ENCODE peak calls at places on chromosome 19, in eight cellular contexts. W is transverse colon; V is breast epithelium; A is AG04449; Y is GM13977; D is AG10803; J is CD4-positive, alpha-beta T cell; M is left lung. T is an unnamed sample.

GRCh38 chr19:48717059-48717395 is 2.5 kb downstream of the MAMSTR start:
- DNase-seq in W (no peak), V (no peak), A (no peak), Y (no peak), D (peak; percentile 27), J (no peak), M (no peak), T (no peak)

GRCh38 chr19:47406711-47407416 is 12.5 kb downstream of the MEIS3 start:
- DNase-seq in W (no peak), V (no peak), A (no peak), Y (peak; percentile 32), D (no peak), J (no peak), M (peak; percentile 69), T (peak; percentile 55)

GRCh38 chr19:41908724-41909464 is 19.4 kb downstream of the ERFL start:
- DNase-seq in W (no peak), V (no peak), A (no peak), Y (no peak), D (no peak), J (no peak), M (no peak), T (no peak)

GRCh38 chr19:29675120-29675649 is 9.9 kb downstream of the PLEKHF1 start:
- DNase-seq in W (no peak), V (peak; percentile 19), A (no peak), Y (no peak), D (no peak), J (no peak), M (no peak), T (no peak)

GRCh38 chr19:18202759-18203407 is 959 bp downstream of the RAB3A start:
- DNase-seq in W (peak; percentile 35), V (no peak), A (no peak), Y (peak; percentile 50), D (no peak), J (peak; percentile 25), M (peak; percentile 84), T (no peak)

GRCh38 chr19:29528350-29528945 is 2.7 kb downstream of the VSTM2B start:
- DNase-seq in W (peak; percentile 26), V (no peak), A (no peak), Y (peak; percentile 92), D (peak; percentile 61), J (peak; percentile 20), M (peak; percentile 79), T (peak; percentile 57)

GRCh38 chr19:23071087-23071511 is 45.7 kb upstream of the ZNF730 start:
- DNase-seq in W (no peak), V (no peak), A (no peak), Y (peak; percentile 63), D (no peak), J (no peak), M (peak; percentile 82), T (no peak)

GRCh38 chr19:8220481-8220880 is 11.3 kb downstream of the CERS4 start:
- DNase-seq in W (no peak), V (no peak), A (no peak), Y (no peak), D (no peak), J (no peak), M (no peak), T (no peak)

GRCh38 chr19:6414033-6414643 is 10.5 kb downstream of the KHSRP start:
- DNase-seq in W (no peak), V (no peak), A (no peak), Y (peak; percentile 14), D (no peak), J (no peak), M (no peak), T (no peak)

GRCh38 chr19:45585158-45585577 is 566 bp upstream of the OPA3 start:
- DNase-seq in W (no peak), V (no peak), A (no peak), Y (no peak), D (no peak), J (no peak), M (no peak), T (no peak)

GRCh38 chr19:46076951-46077814 is 36.4 kb upstream of the IGFL4 start:
- DNase-seq in W (peak; percentile 57), V (no peak), A (peak; percentile 9), Y (peak; percentile 75), D (peak; percentile 73), J (no peak), M (no peak), T (peak; percentile 82)

GRCh38 chr19:5367530-5368133 is 27.0 kb upstream of the PTPRS start:
- DNase-seq in W (no peak), V (no peak), A (no peak), Y (no peak), D (no peak), J (no peak), M (no peak), T (no peak)

GRCh38 chr19:46383846-46384245 is 29.5 kb downstream of the CCDC8 start:
- DNase-seq in W (no peak), V (no peak), A (no peak), Y (no peak), D (no peak), J (no peak), M (peak; percentile 51), T (no peak)

GRCh38 chr19:33296473-33297060 is 5.8 kb downstream of the CEBPA start:
- DNase-seq in W (no peak), V (peak; percentile 28), A (peak; percentile 29), Y (no peak), D (peak; percentile 77), J (no peak), M (no peak), T (no peak)

GRCh38 chr19:57245959-57246358 is 5.5 kb downstream of the ZNF805 start:
- DNase-seq in W (no peak), V (no peak), A (no peak), Y (no peak), D (no peak), J (no peak), M (no peak), T (no peak)

GRCh38 chr19:17840019-17840418 is 7.8 kb downstream of the JAK3 start:
- DNase-seq in W (no peak), V (no peak), A (no peak), Y (no peak), D (no peak), J (no peak), M (no peak), T (no peak)

GRCh38 chr19:1780272-1780957 is 27.1 kb downstream of the ONECUT3 start:
- DNase-seq in W (no peak), V (no peak), A (no peak), Y (peak; percentile 32), D (peak; percentile 34), J (no peak), M (no peak), T (no peak)
- TF ChIP-seq CTCF in W (no peak), V (no peak), A (peak; percentile 19), Y (no peak), D (peak; percentile 27), J (no peak), M (no peak), T (no peak)

GRCh38 chr19:16087940-16088339 is 11.6 kb downstream of the TPM4 start:
- DNase-seq in W (no peak), V (no peak), A (no peak), Y (no peak), D (no peak), J (no peak), M (no peak), T (no peak)

GRCh38 chr19:16091546-16092475 is 15.5 kb downstream of the TPM4 start:
- DNase-seq in W (no peak), V (no peak), A (no peak), Y (no peak), D (no peak), J (no peak), M (peak; percentile 31), T (no peak)

GRCh38 chr19:16085115-16085514 is 8.8 kb downstream of the TPM4 start:
- DNase-seq in W (no peak), V (no peak), A (no peak), Y (no peak), D (peak; percentile 54), J (no peak), M (no peak), T (no peak)

GRCh38 chr19:16088985-16089846 is 12.9 kb downstream of the TPM4 start:
- DNase-seq in W (no peak), V (no peak), A (no peak), Y (no peak), D (no peak), J (no peak), M (no peak), T (no peak)

DNA sequence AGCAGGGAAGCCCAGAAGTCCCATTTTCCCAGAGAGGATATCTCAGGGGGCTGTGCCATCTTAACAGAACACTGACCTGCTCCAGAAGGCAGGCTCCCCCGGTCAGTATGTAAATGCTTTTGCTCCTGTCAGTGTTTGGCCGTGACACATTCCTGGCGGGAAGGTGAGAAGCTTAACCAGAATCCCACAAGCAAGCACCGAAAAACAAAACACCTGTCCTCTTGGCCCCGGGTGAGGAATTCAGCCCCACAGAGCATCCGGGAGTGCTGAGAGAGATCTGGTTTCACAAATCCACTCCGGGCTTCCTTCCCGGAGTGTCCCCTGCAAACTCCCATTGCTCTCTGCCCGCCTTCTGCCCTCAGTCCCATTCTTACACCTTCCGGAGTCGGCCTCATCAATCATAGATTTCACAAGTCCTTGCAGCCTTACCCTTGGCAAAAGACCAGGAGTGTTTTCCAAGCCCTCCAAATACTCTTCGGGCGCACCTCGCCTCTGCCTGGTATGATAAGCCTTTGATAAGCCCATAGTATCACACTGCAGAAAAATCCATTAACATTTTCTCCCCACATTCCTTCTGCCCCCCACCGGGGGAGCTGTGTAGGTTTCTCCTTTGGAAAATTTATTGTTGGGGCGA is 12.2 kb downstream of the TPM4 start:
- DNase-seq in W (no peak), V (no peak), A (no peak), Y (no peak), D (no peak), J (no peak), M (no peak), T (no peak)
- TF ChIP-seq CTCF in W (no peak), V (no peak), A (no peak), Y (no peak), D (peak; percentile 38), J (no peak), M (no peak), T (no peak)

DNA sequence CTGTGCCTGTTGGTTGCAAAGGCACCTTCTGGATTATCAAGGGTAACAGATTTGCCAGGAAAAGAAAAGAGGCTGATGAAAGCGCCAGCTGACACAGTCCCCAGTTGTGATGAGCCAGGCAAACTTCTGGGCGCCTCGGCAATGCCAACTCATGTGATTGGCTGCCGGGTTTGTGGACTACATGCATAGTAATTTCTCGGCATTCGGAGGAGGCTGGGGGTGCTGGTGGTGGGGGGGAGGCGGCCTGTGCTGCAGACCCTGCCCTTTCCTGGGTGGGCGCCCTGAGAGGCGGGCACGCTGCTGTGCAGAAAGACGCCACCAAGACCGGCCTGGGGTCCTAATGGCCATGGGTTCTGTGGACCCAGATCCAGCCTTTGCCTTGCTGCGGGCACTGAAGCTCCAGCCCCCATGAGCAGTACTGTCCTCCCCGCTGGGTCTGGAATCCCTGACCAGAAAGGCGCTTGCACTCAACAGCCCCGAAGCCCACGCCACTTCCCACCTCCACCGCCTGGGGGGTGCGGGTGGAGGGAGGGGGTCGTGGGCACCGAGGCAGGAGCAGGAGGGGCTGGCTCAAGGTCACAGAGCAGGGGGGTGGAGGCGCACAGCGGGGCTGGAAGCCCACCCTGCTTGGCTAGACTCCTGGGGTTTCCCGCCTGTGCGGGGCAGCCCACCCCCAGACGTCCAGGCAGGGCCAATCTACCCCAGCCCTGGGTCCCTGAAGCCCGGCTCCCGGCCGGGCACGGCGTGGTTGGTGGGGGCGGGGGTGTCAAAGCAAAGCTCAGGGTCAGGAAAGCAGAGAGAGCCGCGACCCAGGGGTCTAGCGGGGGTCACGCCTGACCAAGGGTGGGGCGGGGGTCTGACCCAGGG is 1.0 kb downstream of the DIRAS1 start:
- DNase-seq in W (no peak), V (no peak), A (no peak), Y (peak; percentile 45), D (peak; percentile 56), J (no peak), M (no peak), T (no peak)
- TF ChIP-seq CTCF in W (no peak), V (no peak), A (no peak), Y (no peak), D (peak; percentile 16), J (no peak), M (no peak), T (no peak)

GRCh38 chr19:55212447-55212846 is 3.1 kb upstream of the PTPRH start:
- DNase-seq in W (peak; percentile 67), V (no peak), A (no peak), Y (no peak), D (no peak), J (no peak), M (no peak), T (no peak)
- TF ChIP-seq CTCF in W (peak; percentile 25), V (no peak), A (no peak), Y (peak; percentile 48), D (no peak), J (no peak), M (no peak), T (peak; percentile 23)

T was measured in mesothelial cell of epicardium.